ENCODE peak calls at places on chromosomes 11 and 22, in five cellular contexts. A is left lung, H is breast epithelium, D is ovary, W is epithelial cell of esophagus. Q is an unnamed sample.

GRCh38 chr11:44992181-44992582 is 41.5 kb upstream of the TP53I11 start:
- DNase-seq in A (no peak), H (no peak), D (no peak), W (no peak), Q (no peak)

GRCh38 chr22:23113847-23114720 is 27.7 kb downstream of the RSPH14 start:
- DNase-seq in A (no peak), H (no peak), D (no peak), W (no peak), Q (no peak)

GRCh38 chr11:6298605-6299004 is 21.7 kb downstream of the CAVIN3 start:
- DNase-seq in A (no peak), H (no peak), D (no peak), W (peak; percentile 52), Q (no peak)

GRCh38 chr22:20863356-20863755 is 4.5 kb downstream of the SNAP29 start:
- DNase-seq in A (no peak), H (no peak), D (no peak), W (no peak), Q (no peak)

GRCh38 chr11:35111171-35112055 is 27.6 kb upstream of the CD44 start:
- DNase-seq in A (no peak), H (no peak), D (no peak), W (peak; percentile 94), Q (no peak)

GRCh38 chr11:76824980-76825725 is 35.6 kb upstream of the ACER3 start:
- DNase-seq in A (no peak), H (peak; percentile 67), D (no peak), W (peak; percentile 98), Q (no peak)

GRCh38 chr11:111148953-111149352 is 96.6 kb upstream of the POU2AF2 start:
- DNase-seq in A (no peak), H (no peak), D (no peak), W (peak; percentile 42), Q (no peak)

GRCh38 chr11:97815667-97816066 is 1205.1 kb upstream of the CNTN5 start:
- DNase-seq in A (no peak), H (no peak), D (no peak), W (no peak), Q (no peak)

GRCh38 chr22:45207981-45208664 is 32.6 kb downstream of the KIAA0930 start:
- DNase-seq in A (no peak), H (no peak), D (no peak), W (peak; percentile 94), Q (no peak)

DNA sequence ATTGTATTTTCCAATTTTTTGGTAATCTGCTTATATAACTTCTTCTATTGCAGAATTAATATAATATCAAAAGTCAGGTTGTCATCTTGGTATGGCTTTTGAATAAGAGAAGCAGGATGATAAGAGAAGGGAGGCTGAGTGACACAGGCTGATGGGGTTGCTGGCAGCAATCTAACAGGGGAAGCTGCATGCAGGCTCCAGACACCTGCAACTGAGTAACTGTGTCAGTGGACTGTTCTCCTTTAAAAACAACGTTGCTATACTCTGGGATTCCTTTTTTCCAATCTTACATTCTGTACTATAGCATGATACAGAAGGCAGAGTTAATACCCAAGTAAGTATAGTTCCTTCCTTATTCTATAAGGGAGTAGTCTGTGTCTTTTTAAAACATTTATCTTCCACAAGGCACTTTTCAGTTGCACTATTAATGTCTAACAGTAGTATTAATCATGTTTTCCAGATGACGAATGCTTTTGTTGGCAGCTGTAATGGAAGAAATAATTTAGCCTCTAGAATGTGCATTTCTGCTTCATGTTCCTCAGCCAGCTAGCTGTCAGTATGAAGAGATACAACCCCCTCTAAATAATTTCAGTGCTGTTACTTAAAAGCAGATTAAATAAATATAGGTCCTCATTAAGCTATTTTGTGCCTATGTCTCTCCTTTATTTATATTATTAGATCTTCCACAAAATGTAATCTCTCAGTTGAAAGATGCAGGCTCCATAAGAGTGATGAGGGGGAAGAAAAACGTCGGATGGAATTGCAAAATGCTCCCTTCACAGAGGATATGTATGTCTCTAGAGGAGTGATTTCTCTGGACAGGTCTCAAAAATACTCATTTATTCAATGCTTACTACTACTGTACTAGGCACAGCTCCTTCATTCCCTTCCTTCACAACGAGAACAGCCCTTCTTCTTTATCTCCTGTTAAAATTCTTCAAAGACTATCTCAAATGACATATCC is 50.8 kb downstream of the ATG16L2 start:
- DNase-seq in A (no peak), H (no peak), D (no peak), W (peak; percentile 3), Q (no peak)
- TF ChIP-seq CTCF in A (no peak), H (no peak), D (no peak), W (no peak), Q (no peak)

DNA sequence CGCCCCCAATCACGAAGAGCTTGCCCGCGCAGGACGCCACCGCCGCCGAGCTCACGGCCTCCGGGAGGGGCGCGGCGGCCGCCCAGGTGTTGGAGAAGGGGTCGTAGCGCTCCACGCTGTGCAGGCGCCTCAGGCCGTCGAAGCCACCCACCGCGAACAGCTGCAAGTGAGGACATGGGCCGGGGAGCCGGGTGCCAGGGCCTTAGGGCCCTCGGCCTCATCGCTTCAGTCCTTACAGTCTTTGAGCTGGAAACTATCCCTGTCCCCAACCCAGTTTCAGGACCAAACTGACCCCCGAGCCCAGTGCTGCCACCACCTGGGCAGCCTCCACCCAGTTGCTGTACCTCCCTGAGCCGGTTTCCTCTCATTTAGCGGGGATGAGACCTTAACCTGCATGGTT is 7.6 kb downstream of the KLHL35 start:
- DNase-seq in A (no peak), H (no peak), D (no peak), W (no peak), Q (no peak)
- TF ChIP-seq CTCF in A (no peak), H (no peak), D (no peak), W (peak; percentile 22), Q (no peak)

GRCh38 chr22:29194269-29194668 is 11.4 kb upstream of the EMID1 start:
- DNase-seq in A (no peak), H (no peak), D (no peak), W (no peak), Q (no peak)
- TF ChIP-seq CTCF in A (no peak), H (no peak), D (no peak), W (no peak), Q (no peak)

GRCh38 chr11:119583585-119583984 is 145.4 kb downstream of the NECTIN1 start:
- DNase-seq in A (no peak), H (no peak), D (no peak), W (no peak), Q (no peak)
- TF ChIP-seq CTCF in A (no peak), H (no peak), D (no peak), W (peak; percentile 16), Q (peak; percentile 32)

DNA sequence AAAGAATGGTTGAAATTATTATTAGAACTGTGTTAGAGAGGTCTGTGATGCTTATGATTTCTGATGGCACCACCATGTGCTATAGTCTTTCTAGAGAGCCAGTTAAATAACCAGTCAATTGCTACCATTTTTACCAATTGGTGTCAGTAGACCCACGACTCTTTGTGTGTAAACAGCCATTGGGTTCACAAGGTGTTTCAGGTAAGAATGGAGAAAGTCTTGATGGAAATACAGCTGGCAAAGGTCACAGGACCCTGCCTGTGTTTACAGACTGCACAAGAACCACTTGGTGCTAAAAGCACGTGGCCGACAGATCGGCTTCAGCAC is 30.5 kb upstream of the OR10G7 start:
- DNase-seq in A (no peak), H (no peak), D (no peak), W (no peak), Q (no peak)
- TF ChIP-seq CTCF in A (no peak), H (no peak), D (peak; percentile 3), W (no peak), Q (peak; percentile 30)

DNA sequence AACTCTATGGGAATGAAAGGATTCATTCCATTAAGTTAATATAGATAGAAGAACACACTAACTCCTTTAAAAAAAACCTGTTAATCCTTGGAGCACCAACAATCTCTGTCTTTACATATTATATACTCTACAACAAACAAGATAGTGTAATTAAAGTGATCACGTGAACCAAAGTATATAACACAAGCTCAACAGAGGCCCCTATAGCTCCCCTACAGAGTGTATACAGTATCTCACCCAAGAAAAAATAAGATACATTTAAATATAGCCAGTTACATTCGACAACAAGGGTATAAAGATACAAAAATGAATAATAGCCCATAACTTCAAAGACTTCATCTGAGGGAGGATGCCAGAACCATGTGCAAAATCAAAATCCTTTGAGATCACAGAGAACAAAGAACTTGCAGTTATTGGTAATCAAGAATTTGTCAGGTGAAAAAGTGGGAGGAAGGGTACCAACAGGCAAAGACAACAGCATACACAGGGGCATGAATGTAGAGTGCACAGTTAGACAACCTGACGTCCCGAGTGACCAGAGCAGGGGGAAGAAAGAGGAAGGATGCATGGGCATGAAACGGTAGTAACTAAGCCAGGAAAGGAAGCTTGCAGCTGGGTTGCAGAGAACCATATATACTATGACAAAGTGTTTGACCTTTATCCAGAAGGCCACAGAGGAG is 4.7 kb downstream of the FCHSD2 start:
- DNase-seq in A (no peak), H (no peak), D (no peak), W (no peak), Q (no peak)
- TF ChIP-seq CTCF in A (no peak), H (no peak), D (no peak), W (no peak), Q (no peak)

GRCh38 chr11:1543606-1544263 is 28.3 kb downstream of the DUSP8 start:
- DNase-seq in A (no peak), H (no peak), D (no peak), W (no peak), Q (no peak)

GRCh38 chr11:1542267-1542666 is 29.8 kb downstream of the DUSP8 start:
- DNase-seq in A (no peak), H (no peak), D (no peak), W (no peak), Q (no peak)

GRCh38 chr11:1544536-1544935 is 27.5 kb downstream of the DUSP8 start:
- DNase-seq in A (no peak), H (no peak), D (no peak), W (no peak), Q (no peak)

GRCh38 chr11:1540074-1540473 is 32.0 kb downstream of the DUSP8 start:
- DNase-seq in A (no peak), H (no peak), D (no peak), W (no peak), Q (no peak)

DNA sequence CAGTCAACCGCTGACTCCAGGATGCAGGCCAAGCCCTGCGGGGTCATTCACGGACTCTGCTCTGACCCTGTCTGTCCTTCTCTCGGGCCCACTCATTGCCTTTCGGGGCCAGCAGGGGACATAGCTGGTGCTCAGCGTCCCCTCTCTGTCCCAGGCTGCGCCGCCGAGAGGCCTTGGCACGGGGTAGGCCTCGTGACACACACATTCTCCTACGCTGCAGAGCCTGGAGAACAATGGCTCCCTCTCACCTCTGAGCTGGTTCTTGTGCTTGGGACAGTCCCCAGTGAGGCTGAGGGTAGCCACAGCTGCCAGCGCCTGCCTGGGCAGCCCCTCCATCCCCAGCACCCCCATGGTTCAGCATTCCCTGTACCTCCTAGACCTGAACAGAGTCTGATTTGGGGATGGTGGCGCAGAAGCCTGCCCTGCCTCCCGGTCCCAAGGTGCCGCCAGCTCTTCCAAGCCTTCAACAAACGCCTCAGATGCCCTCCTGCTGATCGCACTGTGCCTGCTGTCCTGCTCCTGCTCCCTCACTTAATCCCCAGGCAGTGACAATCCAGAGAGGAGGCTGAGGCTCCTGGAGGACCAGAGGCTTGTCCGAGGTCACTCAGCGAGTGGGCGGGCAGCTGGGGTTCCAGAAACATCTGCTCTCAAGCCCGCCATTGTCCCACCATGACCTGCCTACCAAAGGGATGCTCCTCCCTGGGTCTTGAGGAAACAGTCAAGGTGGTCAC is 30.4 kb downstream of the DUSP8 start:
- DNase-seq in A (no peak), H (no peak), D (no peak), W (no peak), Q (no peak)
- TF ChIP-seq CTCF in A (no peak), H (no peak), D (no peak), W (no peak), Q (no peak)

Q was measured in mesothelial cell of epicardium.